ENCODE peak calls at places on chromosomes 12 and 14, in ten cellular contexts. R, H, X, N, P, E, D, K, O and T are unnamed samples.

GRCh38 chr14:30657050-30657449 is 34.9 kb downstream of the SCFD1 start:
- DNase-seq in O (no peak), H (no peak), P (no peak), E (no peak), R (no peak), X (no peak), N (no peak), D (no peak), K (no peak), T (no peak)

GRCh38 chr12:28830491-28830890 is 318.6 kb upstream of the FAR2 start:
- DNase-seq in H (no peak), P (no peak), K (no peak), D (peak), X (no peak), E (no peak), R (no peak), N (no peak), O (no peak), T (no peak)

GRCh38 chr12:113512568-113512967 is 40.9 kb upstream of the LHX5 start:
- DNase-seq in E (no peak), H (no peak), P (no peak), K (no peak), N (no peak), R (no peak), D (no peak), O (no peak), X (no peak), T (no peak)

GRCh38 chr12:3225796-3226180 is 148.6 kb downstream of the TSPAN9 start:
- DNase-seq in K (no peak), E (no peak), X (no peak), H (no peak), O (no peak), R (no peak), N (no peak), P (no peak), D (no peak), T (no peak)

GRCh38 chr14:52110441-52111086 is 41.7 kb upstream of the NID2 start:
- DNase-seq in E (no peak), P (peak), X (no peak), R (no peak), H (no peak), D (no peak), N (no peak), K (no peak), O (no peak), T (no peak)

GRCh38 chr12:2794261-2794735 is 472 bp upstream of the FKBP4 start:
- DNase-seq in P (no peak), N (no peak), X (no peak), R (peak), H (peak), O (peak), E (no peak), D (peak), K (no peak), T (no peak)

GRCh38 chr12:128091101-128091795 is 175.7 kb upstream of the TMEM132C start:
- DNase-seq in E (no peak), K (no peak), R (no peak), N (no peak), H (no peak), P (no peak), X (no peak), O (no peak), D (no peak), T (no peak)

GRCh38 chr12:113747048-113747447 is 219.1 kb downstream of the RBM19 start:
- DNase-seq in R (no peak), X (no peak), E (no peak), N (no peak), P (no peak), K (no peak), D (no peak), O (no peak), H (no peak), T (no peak)

GRCh38 chr14:72104011-72104613 is 171.9 kb downstream of the RGS6 start:
- DNase-seq in D (peak), E (no peak), N (no peak), K (peak), R (peak), O (no peak), P (no peak), X (no peak), H (no peak), T (no peak)

GRCh38 chr12:109494348-109494881 is 17.0 kb downstream of the UBE3B start:
- DNase-seq in K (no peak), E (no peak), D (no peak), P (no peak), O (no peak), R (no peak), N (no peak), H (no peak), X (no peak), T (no peak)

GRCh38 chr12:79690156-79690605 is 583 bp downstream of the PAWR start:
- DNase-seq in N (no peak), O (no peak), K (no peak), P (no peak), D (peak), R (no peak), E (no peak), H (no peak), X (no peak), T (no peak)

GRCh38 chr14:59787045-59787674 is 83.4 kb downstream of the RTN1 start:
- DNase-seq in H (no peak), N (no peak), P (peak), K (no peak), X (no peak), R (no peak), D (peak), E (no peak), O (no peak), T (no peak)

GRCh38 chr14:93207468-93208308 is 632 bp downstream of the UBR7 start:
- DNase-seq in P (peak), E (peak), H (peak), O (no peak), R (no peak), X (peak), K (no peak), N (peak), D (peak), T (peak)

GRCh38 chr12:39671898-39672875 is 52.6 kb upstream of the ABCD2 start:
- DNase-seq in X (no peak), P (no peak), R (no peak), N (no peak), E (no peak), O (no peak), K (no peak), H (no peak), D (no peak), T (no peak)

GRCh38 chr14:104954746-104955395 is 23.3 kb downstream of the AHNAK2 start:
- DNase-seq in X (no peak), K (no peak), D (no peak), H (no peak), O (no peak), N (no peak), E (no peak), P (no peak), R (no peak), T (no peak)

GRCh38 chr14:72824051-72824450 is 69.8 kb downstream of the DPF3 start:
- DNase-seq in O (no peak), X (no peak), R (no peak), D (peak), N (no peak), K (no peak), P (no peak), E (no peak), H (no peak), T (no peak)

GRCh38 chr12:113882690-113883089 is 83.4 kb downstream of the RBM19 start:
- DNase-seq in R (no peak), E (no peak), O (no peak), X (no peak), P (no peak), N (no peak), H (no peak), K (no peak), D (no peak), T (no peak)

GRCh38 chr12:116102019-116102418 is 175.5 kb downstream of the MED13L start:
- DNase-seq in H (no peak), N (no peak), K (no peak), E (no peak), X (no peak), O (no peak), P (no peak), R (no peak), D (no peak), T (no peak)

GRCh38 chr14:73238941-73239340 is 1.6 kb downstream of the PAPLN start:
- DNase-seq in K (no peak), O (no peak), E (no peak), R (no peak), P (no peak), D (no peak), N (no peak), X (peak), H (no peak), T (no peak)

GRCh38 chr12:64187370-64187769 is 34.7 kb downstream of the KICS2 start:
- DNase-seq in O (no peak), X (no peak), K (no peak), P (peak), D (no peak), E (no peak), R (no peak), H (no peak), N (no peak), T (no peak)

GRCh38 chr12:21642707-21643389 is 14.8 kb downstream of the LDHB start:
- DNase-seq in D (no peak), O (no peak), H (no peak), K (no peak), X (no peak), R (no peak), N (no peak), P (no peak), E (no peak), T (no peak)

GRCh38 chr14:23147676-23148075 is 28.6 kb upstream of the CEBPE start:
- DNase-seq in N (peak), D (no peak), X (no peak), R (no peak), P (peak), H (no peak), O (no peak), K (no peak), E (no peak), T (no peak)